ENCODE peak calls at places on chromosomes 7 and 10, in four cellular contexts. G is HepG2, Q is K562, Z is A549. J is an unnamed sample.

GRCh38 chr10:29535012-29535777 is 99.6 kb downstream of the SVIL start:
- DNase-seq in Z (peak), G (peak), Q (peak), J (peak)

GRCh38 chr10:91596821-91597396 is 36.0 kb downstream of the PPP1R3C start:
- DNase-seq in Q (no peak), Z (peak), G (no peak), J (no peak)

GRCh38 chr10:70715853-70716795 is 43.8 kb downstream of the ADAMTS14 start:
- DNase-seq in Q (peak), Z (peak), G (peak), J (no peak)

GRCh38 chr7:147646568-147646967 is 944.0 kb upstream of the C7orf33 start:
- DNase-seq in Q (no peak), G (no peak), Z (no peak), J (no peak)

GRCh38 chr7:31043035-31043434 is 9.1 kb upstream of the ADCYAP1R1 start:
- DNase-seq in Z (no peak), Q (no peak), G (no peak), J (peak)

GRCh38 chr7:108138911-108139310 is 8.8 kb upstream of the LAMB4 start:
- DNase-seq in G (no peak), Q (no peak), Z (no peak), J (no peak)

GRCh38 chr10:93190377-93190776 is 116.7 kb downstream of the CYP26A1 start:
- DNase-seq in Z (no peak), Q (no peak), G (no peak), J (no peak)

GRCh38 chr10:100364735-100365391 is 17.8 kb downstream of the SCD start:
- DNase-seq in Q (no peak), Z (peak), G (peak), J (no peak)

GRCh38 chr7:2495402-2496309 is 19.5 kb upstream of the GRIFIN start:
- DNase-seq in Z (no peak), G (no peak), Q (no peak), J (no peak)

GRCh38 chr10:52502237-52502636 is 188.2 kb downstream of the DKK1 start:
- DNase-seq in Z (no peak), Q (no peak), G (no peak), J (no peak)

GRCh38 chr10:103197177-103197576 is 4.1 kb upstream of the NT5C2 start:
- DNase-seq in G (peak), Q (peak), Z (peak), J (no peak)

GRCh38 chr7:154480817-154481216 is 428.6 kb downstream of the DPP6 start:
- DNase-seq in G (no peak), Z (no peak), Q (no peak), J (no peak)

GRCh38 chr10:61897671-61898434 is 3.6 kb upstream of the ARID5B start:
- DNase-seq in Z (peak), Q (no peak), G (no peak), J (peak)

GRCh38 chr10:26798298-26798697 is 62.5 kb downstream of the ABI1 start:
- DNase-seq in G (no peak), Z (no peak), Q (no peak), J (no peak)

GRCh38 chr7:123929107-123929506 is 4.1 kb downstream of the SPAM1 start:
- DNase-seq in Z (no peak), G (no peak), Q (no peak), J (no peak)

GRCh38 chr7:75064291-75064690 is 9.3 kb downstream of the RCC1L start:
- DNase-seq in Q (no peak), G (no peak), Z (no peak), J (no peak)

GRCh38 chr10:29627201-29628105 is 7.3 kb downstream of the SVIL start:
- DNase-seq in Z (no peak), Q (no peak), G (no peak), J (no peak)

GRCh38 chr7:44966731-44967538 is 11.9 kb downstream of the MYO1G start:
- DNase-seq in G (no peak), Q (peak), Z (no peak), J (no peak)

GRCh38 chr10:60733826-60734225 is 44.5 kb upstream of the CDK1 start:
- DNase-seq in G (no peak), Z (no peak), Q (no peak), J (no peak)

GRCh38 chr10:60734226-60734625 is 44.1 kb upstream of the CDK1 start:
- DNase-seq in Q (no peak), Z (no peak), G (no peak), J (no peak)

GRCh38 chr10:60731134-60731883 is 47.0 kb upstream of the CDK1 start:
- DNase-seq in G (no peak), Z (no peak), Q (no peak), J (no peak)

GRCh38 chr10:60733189-60733815 is 45.0 kb upstream of the CDK1 start:
- DNase-seq in Q (peak), Z (peak), G (no peak), J (peak)

DNA sequence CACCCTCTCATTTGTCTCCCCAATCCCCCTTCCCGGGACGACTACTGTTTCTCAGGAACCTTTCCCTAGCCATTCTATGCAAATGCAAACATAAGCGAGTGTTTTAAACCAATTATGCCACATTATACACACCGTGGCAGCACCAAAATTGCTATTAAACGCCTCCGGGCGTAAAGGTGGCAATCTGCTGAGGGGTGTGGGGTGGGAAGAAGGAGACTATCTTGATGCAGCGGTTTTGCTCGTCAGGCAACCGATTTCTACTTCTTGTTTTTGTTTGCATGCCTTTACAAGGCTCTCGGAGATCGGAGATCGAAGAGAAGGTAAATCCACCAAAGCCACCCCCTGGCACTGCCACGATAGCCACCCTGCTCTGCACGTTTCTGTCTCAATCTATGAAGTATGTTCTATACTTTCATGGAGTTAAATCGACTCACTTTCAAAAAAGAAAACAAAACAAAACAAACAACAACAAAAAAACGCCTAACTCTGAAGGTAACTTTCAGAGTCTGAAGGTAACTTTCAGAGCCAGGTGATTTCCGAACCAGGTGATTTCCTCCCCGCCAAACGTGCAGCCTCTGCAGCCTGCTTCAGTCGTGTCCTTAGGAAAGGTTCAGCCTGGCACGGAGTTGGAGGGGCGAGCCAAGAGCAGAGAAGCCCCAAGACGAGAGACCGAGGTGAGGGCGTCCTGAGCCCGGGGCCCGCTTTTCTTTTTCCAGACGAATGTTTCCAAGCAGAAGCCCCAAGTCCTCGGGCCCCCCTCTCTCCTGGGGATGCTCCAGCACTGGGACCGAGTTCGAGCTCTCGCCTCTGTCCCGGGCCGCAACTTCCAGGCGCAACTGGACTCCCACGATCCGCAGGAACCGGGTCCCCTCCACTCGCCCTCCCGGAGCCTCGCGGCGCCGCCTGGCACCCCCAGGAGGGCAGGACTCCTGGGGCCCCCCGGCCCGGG is 45.8 kb upstream of the CDK1 start:
- DNase-seq in Z (no peak), G (no peak), Q (no peak), J (peak)
- TF ChIP-seq HMGXB4 in Z (no peak), G (no peak), Q (no peak), J (no peak)

DNA sequence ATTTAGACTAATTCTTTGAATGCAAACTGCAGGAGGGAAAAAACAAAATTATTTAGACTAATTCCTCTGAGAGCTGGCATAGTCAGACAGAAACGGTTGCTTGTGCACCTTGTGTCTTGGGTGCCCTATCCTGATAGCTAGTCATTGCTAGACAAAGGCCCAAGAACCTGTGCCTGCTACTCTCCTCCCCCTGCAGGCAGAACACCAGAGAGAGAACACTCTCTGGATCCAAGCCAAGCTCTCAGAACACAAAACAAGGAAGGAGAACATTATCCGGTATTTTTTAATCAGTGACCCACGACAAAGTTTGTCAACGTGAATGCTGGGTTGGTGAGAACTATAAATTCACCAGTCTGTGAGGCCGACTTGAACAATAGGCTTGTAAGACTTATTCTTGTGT is 18.9 kb upstream of the PPP1R9A start:
- DNase-seq in Z (peak), Q (no peak), G (peak), J (no peak)
- TF ChIP-seq HMGXB4 in Z (no peak), Q (no peak), G (no peak), J (no peak)

GRCh38 chr7:158076656-158077055 is 511.0 kb downstream of the PTPRN2 start:
- DNase-seq in Z (no peak), Q (no peak), G (no peak), J (no peak)

GRCh38 chr7:158076215-158076614 is 511.4 kb downstream of the PTPRN2 start:
- DNase-seq in G (no peak), Q (no peak), Z (no peak), J (no peak)

GRCh38 chr7:158078161-158078910 is 509.3 kb downstream of the PTPRN2 start:
- DNase-seq in G (no peak), Q (no peak), Z (no peak), J (no peak)

GRCh38 chr7:158075633-158076001 is 512.0 kb downstream of the PTPRN2 start:
- DNase-seq in G (no peak), Q (no peak), Z (no peak), J (no peak)

GRCh38 chr7:158077441-158077840 is 510.2 kb downstream of the PTPRN2 start:
- DNase-seq in G (no peak), Q (no peak), Z (no peak), J (no peak)
- TF ChIP-seq HMGXB4 in G (no peak), Q (no peak), Z (no peak), J (no peak)

DNA sequence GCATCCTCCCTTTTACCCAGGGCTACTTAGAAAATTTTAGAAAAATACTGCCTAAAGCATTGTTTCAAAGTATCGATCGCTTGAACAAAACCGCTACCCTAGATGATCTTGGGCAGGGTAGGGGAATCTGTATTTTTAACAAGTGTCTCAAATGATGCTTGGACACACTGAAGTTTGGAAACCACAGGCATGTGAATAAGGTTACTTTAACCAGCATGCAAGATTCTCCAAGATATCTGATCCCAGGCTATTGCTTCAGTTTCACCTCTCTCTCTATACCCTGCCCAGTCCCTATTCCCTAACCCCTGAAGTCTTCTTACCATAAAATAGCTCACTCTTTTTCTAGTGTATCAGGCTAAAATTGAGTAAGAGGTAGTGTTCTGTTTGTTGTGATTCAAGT is 25.5 kb downstream of the LCOR start:
- DNase-seq in Q (no peak), Z (no peak), G (no peak), J (no peak)
- TF ChIP-seq HMGXB4 in Q (no peak), Z (no peak), G (no peak), J (no peak)

GRCh38 chr10:14698487-14699170 is 76.1 kb downstream of the FAM107B start:
- DNase-seq in Q (no peak), Z (no peak), G (no peak), J (no peak)
- TF ChIP-seq HMGXB4 in Q (no peak), Z (no peak), G (no peak), J (no peak)

DNA sequence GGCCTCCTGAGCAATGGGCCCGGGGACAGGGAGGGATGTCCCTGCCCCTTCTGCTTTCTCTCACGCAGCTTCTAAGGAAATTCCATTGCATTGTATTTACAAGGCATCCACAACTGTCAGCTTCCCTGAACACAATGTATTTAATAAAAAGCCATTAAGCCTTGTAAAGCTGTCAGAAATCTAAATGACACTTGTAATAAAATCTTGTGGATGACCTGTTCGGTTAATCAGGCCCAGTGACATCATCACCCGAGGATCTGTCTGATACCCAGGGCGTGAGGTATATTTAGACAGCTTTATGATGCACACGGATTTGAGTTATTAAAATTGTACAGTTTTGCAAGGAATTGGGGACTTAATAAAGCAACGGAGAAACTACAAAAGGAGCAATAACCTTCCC is 250.3 kb downstream of the RAB11FIP2 start:
- DNase-seq in Z (no peak), Q (no peak), G (no peak), J (no peak)
- TF ChIP-seq HMGXB4 in Z (no peak), Q (no peak), G (no peak), J (no peak)

GRCh38 chr10:78933828-78934227 is 134.9 kb upstream of the ZMIZ1 start:
- DNase-seq in G (no peak), Q (no peak), Z (no peak), J (no peak)

GRCh38 chr10:78932084-78932386 is 136.7 kb upstream of the ZMIZ1 start:
- DNase-seq in G (no peak), Z (no peak), Q (no peak), J (no peak)

GRCh38 chr10:78931333-78932083 is 137.3 kb upstream of the ZMIZ1 start:
- DNase-seq in G (no peak), Q (no peak), Z (no peak), J (no peak)

GRCh38 chr10:78934499-78934898 is 134.3 kb upstream of the ZMIZ1 start:
- DNase-seq in Q (no peak), Z (no peak), G (no peak), J (no peak)

DNA sequence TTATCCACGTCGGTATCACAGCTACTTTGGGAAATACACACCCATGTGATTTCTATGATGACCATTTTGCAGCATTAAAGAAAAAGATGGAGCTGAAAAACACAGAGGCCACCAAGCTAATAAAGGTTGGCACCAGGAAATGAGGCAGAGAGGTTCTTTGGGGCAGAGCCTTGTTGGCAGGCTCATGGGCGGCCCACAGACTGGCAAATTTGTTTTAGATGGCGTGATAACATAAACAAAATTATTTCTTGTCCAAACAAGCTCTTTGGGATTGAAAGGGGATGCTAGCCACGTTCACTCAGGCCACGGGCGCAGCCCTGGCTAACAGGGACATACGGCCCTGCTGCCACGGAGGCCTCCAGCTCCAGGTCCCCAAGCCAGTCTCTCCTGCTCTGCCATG is 135.9 kb upstream of the ZMIZ1 start:
- DNase-seq in G (no peak), Q (no peak), Z (no peak), J (no peak)
- TF ChIP-seq HMGXB4 in G (no peak), Q (no peak), Z (no peak), J (no peak)

DNA sequence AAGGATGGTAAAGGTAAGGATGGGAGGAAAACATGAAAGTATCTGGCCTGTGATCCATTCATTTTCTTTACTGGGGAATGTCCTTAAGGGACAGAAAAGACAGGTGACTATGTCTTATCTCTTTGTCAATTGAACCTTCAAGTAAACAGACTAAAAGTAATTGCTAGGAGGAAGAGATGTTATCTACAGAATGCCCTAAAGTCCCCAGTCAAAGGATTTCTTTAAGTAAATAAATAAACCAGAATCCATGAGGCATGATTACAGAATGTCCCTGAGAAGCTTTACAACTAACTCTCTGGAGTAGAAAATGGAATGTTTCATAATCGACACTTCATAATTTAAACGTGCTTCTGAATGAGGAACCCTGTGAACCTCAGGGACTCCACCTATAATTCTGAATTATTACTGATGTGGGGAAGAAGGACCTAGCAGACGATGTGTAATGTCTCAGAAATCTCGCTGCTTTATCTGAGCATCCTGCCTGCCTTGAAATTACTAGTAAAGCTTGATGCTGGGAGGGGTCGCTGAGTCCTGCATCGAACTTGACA is 187.9 kb upstream of the IMMP2L start:
- DNase-seq in Q (no peak), Z (no peak), G (no peak), J (no peak)
- TF ChIP-seq HMGXB4 in Q (no peak), Z (no peak), G (no peak), J (no peak)

DNA sequence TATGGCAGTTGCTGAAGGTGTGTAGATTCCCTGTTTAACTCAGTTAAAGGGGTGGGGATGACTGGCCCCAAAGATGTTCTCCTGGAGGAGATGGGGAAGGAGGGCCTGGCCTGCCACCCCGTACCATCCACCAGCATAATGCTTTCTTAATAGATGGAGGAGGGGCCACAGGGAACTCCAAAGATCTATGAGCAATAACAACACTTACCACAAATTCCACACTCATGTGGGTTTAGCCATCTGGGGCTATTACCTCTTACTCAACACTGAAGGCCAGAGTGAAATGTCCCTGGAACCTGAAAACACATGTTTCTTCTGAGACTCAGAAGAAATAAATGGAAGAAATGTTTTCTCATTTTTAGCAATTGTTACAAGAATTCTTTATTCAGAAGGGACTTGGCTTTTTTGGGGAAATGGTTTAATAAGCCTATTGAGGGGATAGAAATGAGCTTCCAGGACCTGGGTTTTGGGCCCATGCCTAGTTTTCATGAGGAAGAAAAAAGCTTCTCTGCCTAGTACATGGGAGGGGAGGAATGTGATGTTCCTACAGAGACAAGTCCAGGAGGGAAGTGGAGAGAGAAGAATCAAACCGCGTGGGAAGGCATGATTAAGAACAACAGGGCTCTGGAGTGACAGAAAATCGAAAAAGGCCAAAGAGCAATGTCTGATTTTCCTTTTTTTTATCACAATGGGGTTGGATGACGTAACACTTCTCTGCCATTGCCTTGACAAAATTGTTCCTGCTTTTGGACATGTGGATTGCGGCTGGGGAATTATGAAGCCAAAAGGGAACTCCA is 258.8 kb downstream of the CXCL12 start:
- DNase-seq in Q (no peak), Z (no peak), G (no peak), J (no peak)
- TF ChIP-seq HMGXB4 in Q (no peak), Z (no peak), G (no peak), J (no peak)

GRCh38 chr7:105881439-105881838 is 5.0 kb upstream of the ATXN7L1 start:
- DNase-seq in G (no peak), Q (no peak), Z (no peak), J (no peak)
- TF ChIP-seq HMGXB4 in G (no peak), Q (no peak), Z (no peak), J (no peak)